ENCODE peak calls at places on chromosomes 3 and 15, in nine cellular contexts. E is GM13977; J is choroid plexus epithelial cell; I is aorta; G is lower lobe of right lung; K is NCI-H345; L is stimulated activated CD8-positive, alpha-beta memory T cell treated with anti-CD3 and anti-CD28 coated beads, Interleukin-15, amount 100 ng/mL, for 24 hours; S is NB4; Y is NCI-H2081. C is an unnamed sample.
A peak's percentile ranks its signal among the peaks of the same experiment; 100 is the strongest.

GRCh38 chr3:137105277-137105977 is 147.6 kb downstream of the IL20RB start:
- DNase-seq in K (peak; percentile 54), G (no peak), Y (peak; percentile 76), I (no peak), E (peak; percentile 40), S (peak; percentile 75), J (peak; percentile 81), L (no peak), C (peak; percentile 76)

GRCh38 chr3:133472242-133472641 is 72.4 kb downstream of the BFSP2 start:
- DNase-seq in G (no peak), S (no peak), Y (no peak), L (no peak), J (no peak), I (peak; percentile 76), E (no peak), K (no peak), C (no peak)

GRCh38 chr3:101038393-101038792 is 45.2 kb upstream of the ABI3BP start:
- DNase-seq in L (no peak), I (no peak), G (no peak), S (no peak), K (no peak), E (no peak), J (peak; percentile 42), Y (no peak), C (peak; percentile 35)

GRCh38 chr3:127483902-127484591 is 106.5 kb downstream of the TPRA1 start:
- DNase-seq in K (no peak), J (no peak), S (peak; percentile 28), E (peak; percentile 79), Y (no peak), I (peak; percentile 40), G (no peak), L (no peak), C (no peak)

GRCh38 chr15:100159436-100159835 is 182.3 kb downstream of the ADAMTS17 start:
- DNase-seq in S (no peak), G (no peak), L (no peak), E (no peak), Y (no peak), J (no peak), I (no peak), K (no peak), C (no peak)

GRCh38 chr15:26882616-26883365 is 15.9 kb downstream of the GABRA5 start:
- DNase-seq in I (peak; percentile 62), K (no peak), L (no peak), E (peak; percentile 15), Y (no peak), S (no peak), J (no peak), G (no peak), C (no peak)

GRCh38 chr3:94862703-94863102 is 799.8 kb downstream of the NSUN3 start:
- DNase-seq in G (no peak), S (peak; percentile 48), J (peak; percentile 42), L (no peak), I (no peak), Y (peak; percentile 51), K (no peak), E (peak; percentile 12), C (peak; percentile 1)

GRCh38 chr3:136068708-136069107 is 103.2 kb downstream of the PPP2R3A start:
- DNase-seq in J (no peak), Y (no peak), I (no peak), E (no peak), L (no peak), S (no peak), K (no peak), G (no peak), C (peak; percentile 32)

GRCh38 chr15:55782901-55783300 is 39.9 kb upstream of the PRTG start:
- DNase-seq in S (no peak), J (no peak), K (no peak), Y (no peak), I (no peak), E (no peak), L (no peak), G (no peak), C (no peak)

GRCh38 chr15:100115066-100115710 is 226.6 kb downstream of the ADAMTS17 start:
- DNase-seq in I (peak; percentile 46), G (no peak), Y (no peak), E (no peak), J (no peak), K (no peak), S (no peak), L (no peak), C (no peak)

GRCh38 chr3:58349792-58350626 is 17.3 kb downstream of the PXK start:
- DNase-seq in K (no peak), G (no peak), S (peak; percentile 98), I (no peak), J (no peak), E (peak; percentile 64), L (no peak), Y (no peak), C (no peak)

GRCh38 chr3:64668582-64669510 is 19.0 kb downstream of the ADAMTS9 start:
- DNase-seq in I (no peak), Y (no peak), J (no peak), S (no peak), K (no peak), G (no peak), L (no peak), E (no peak), C (no peak)

GRCh38 chr3:53318522-53318921 is 28.8 kb downstream of the DCP1A start:
- DNase-seq in E (no peak), G (no peak), Y (no peak), I (no peak), K (no peak), J (peak; percentile 69), L (no peak), S (no peak), C (peak; percentile 85)

GRCh38 chr3:33717616-33717865 is 513 bp downstream of the CLASP2 start:
- DNase-seq in E (peak; percentile 72), I (peak; percentile 91), K (peak; percentile 52), G (peak; percentile 84), J (no peak), L (no peak), Y (no peak), S (peak; percentile 76), C (peak; percentile 57)

GRCh38 chr3:194379651-194380050 is 10.1 kb upstream of the LRRC15 start:
- DNase-seq in S (no peak), E (no peak), J (no peak), Y (peak; percentile 43), I (peak; percentile 14), L (no peak), K (no peak), G (no peak), C (no peak)

GRCh38 chr15:28977377-28978010 is 91.7 kb downstream of the APBA2 start:
- DNase-seq in L (no peak), J (peak; percentile 96), K (no peak), S (no peak), Y (no peak), I (no peak), E (no peak), G (no peak), C (peak; percentile 83)

GRCh38 chr15:81087121-81087520 is 46.9 kb upstream of the CFAP161 start:
- DNase-seq in J (peak; percentile 37), I (no peak), Y (no peak), S (no peak), E (no peak), L (no peak), G (no peak), K (no peak), C (no peak)

GRCh38 chr15:55186331-55186730 is 10.4 kb downstream of the RSL24D1 start:
- DNase-seq in G (no peak), E (no peak), L (no peak), Y (no peak), J (no peak), K (no peak), I (no peak), S (no peak), C (no peak)

GRCh38 chr15:85120351-85121113 is 138.9 kb downstream of the PDE8A start:
- DNase-seq in K (no peak), E (no peak), G (no peak), Y (no peak), J (no peak), I (no peak), L (no peak), S (no peak), C (no peak)

GRCh38 chr3:8769088-8769822 is at the start of gene OXTR:
- DNase-seq in J (peak; percentile 88), L (peak; percentile 53), S (peak; percentile 55), I (peak; percentile 87), K (peak; percentile 76), Y (no peak), E (peak; percentile 92), G (peak; percentile 67), C (peak; percentile 79)

GRCh38 chr15:71325461-71325860 is 210.2 kb downstream of the THSD4 start:
- DNase-seq in G (no peak), S (no peak), E (no peak), K (no peak), J (peak; percentile 66), Y (no peak), I (no peak), L (no peak), C (peak; percentile 38)

C was measured in fibroblast of the aortic adventitia.